ENCODE peak calls at places on chromosomes 13 and 19, in four cellular contexts. One of them, this sample, is unnamed.

GRCh38 chr19:18669524-18669817 is 14.0 kb upstream of the CRTC1 start:
- DNase-seq in HepG2: no peak
- DNase-seq in HCT116: no peak
- DNase-seq in K562: no peak
- DNase-seq in this sample: no peak

GRCh38 chr13:68257111-68257842 is 1027.1 kb upstream of the PCDH9 start:
- DNase-seq in HepG2: no peak
- DNase-seq in HCT116: no peak
- DNase-seq in K562: no peak
- DNase-seq in this sample: no peak

GRCh38 chr13:61900033-61900432 is 484.4 kb upstream of the PCDH20 start:
- DNase-seq in HepG2: no peak
- DNase-seq in HCT116: no peak
- DNase-seq in K562: no peak
- DNase-seq in this sample: no peak

GRCh38 chr13:66137384-66137783 is 1092.8 kb downstream of the PCDH9 start:
- DNase-seq in HepG2: no peak
- DNase-seq in HCT116: no peak
- DNase-seq in K562: no peak
- DNase-seq in this sample: no peak

GRCh38 chr19:19510432-19510831 is 4.9 kb downstream of the TSSK6 start:
- DNase-seq in HepG2: no peak
- DNase-seq in HCT116: no peak
- DNase-seq in K562: no peak
- DNase-seq in this sample: no peak

GRCh38 chr19:16164222-16164890 is 9.0 kb downstream of the CIB3 start:
- DNase-seq in HepG2: peak
- DNase-seq in HCT116: no peak
- DNase-seq in K562: no peak
- DNase-seq in this sample: no peak

GRCh38 chr13:76266566-76266965 is 619.6 kb downstream of the KCTD12 start:
- DNase-seq in HepG2: no peak
- DNase-seq in HCT116: no peak
- DNase-seq in K562: no peak
- DNase-seq in this sample: no peak

GRCh38 chr13:72698164-72698563 is 29.3 kb downstream of the MZT1 start:
- DNase-seq in HepG2: no peak
- DNase-seq in HCT116: no peak
- DNase-seq in K562: no peak
- DNase-seq in this sample: no peak

GRCh38 chr19:50718255-50719118 is 1.1 kb downstream of the SHANK1 start:
- DNase-seq in HepG2: no peak
- DNase-seq in HCT116: no peak
- DNase-seq in K562: peak
- DNase-seq in this sample: peak

GRCh38 chr13:101579291-101579802 is 126.9 kb downstream of the ITGBL1 start:
- DNase-seq in HepG2: peak
- DNase-seq in HCT116: no peak
- DNase-seq in K562: no peak
- DNase-seq in this sample: no peak

GRCh38 chr13:96782186-96782585 is 212.1 kb downstream of the OXGR1 start:
- DNase-seq in HepG2: no peak
- DNase-seq in HCT116: no peak
- DNase-seq in K562: no peak
- DNase-seq in this sample: no peak

GRCh38 chr19:768424-768823 is 17.5 kb downstream of the MISP start:
- DNase-seq in HepG2: no peak
- DNase-seq in HCT116: no peak
- DNase-seq in K562: no peak
- DNase-seq in this sample: no peak

GRCh38 chr13:59641261-59641660 is 522.5 kb downstream of the DIAPH3 start:
- DNase-seq in HepG2: no peak
- DNase-seq in HCT116: no peak
- DNase-seq in K562: no peak
- DNase-seq in this sample: peak

GRCh38 chr13:110214637-110215036 is 92.3 kb downstream of the COL4A1 start:
- DNase-seq in HepG2: no peak
- DNase-seq in HCT116: no peak
- DNase-seq in K562: no peak
- DNase-seq in this sample: no peak

GRCh38 chr13:81539643-81540150 is 1198.8 kb upstream of the SPRY2 start:
- DNase-seq in HepG2: no peak
- DNase-seq in HCT116: no peak
- DNase-seq in K562: no peak
- DNase-seq in this sample: no peak

GRCh38 chr13:62209539-62209938 is 793.9 kb upstream of the PCDH20 start:
- DNase-seq in HepG2: no peak
- DNase-seq in HCT116: no peak
- DNase-seq in K562: no peak
- DNase-seq in this sample: no peak

GRCh38 chr19:17337675-17338439 is 504 bp downstream of the GTPBP3 start:
- DNase-seq in HepG2: no peak
- DNase-seq in HCT116: no peak
- DNase-seq in K562: peak
- DNase-seq in this sample: no peak

GRCh38 chr13:98041081-98041820 is 87.8 kb downstream of the IPO5 start:
- DNase-seq in HepG2: no peak
- DNase-seq in HCT116: no peak
- DNase-seq in K562: no peak
- DNase-seq in this sample: no peak

GRCh38 chr13:80116107-80116506 is 224.8 kb downstream of the SPRY2 start:
- DNase-seq in HepG2: no peak
- DNase-seq in HCT116: no peak
- DNase-seq in K562: no peak
- DNase-seq in this sample: no peak

GRCh38 chr13:109586509-109587346 is 199.7 kb downstream of the IRS2 start:
- DNase-seq in HepG2: no peak
- DNase-seq in HCT116: no peak
- DNase-seq in K562: no peak
- DNase-seq in this sample: no peak

GRCh38 chr19:16027528-16027927 is 48.8 kb upstream of the TPM4 start:
- DNase-seq in HepG2: no peak
- DNase-seq in HCT116: no peak
- DNase-seq in K562: no peak
- DNase-seq in this sample: no peak

GRCh38 chr19:50384685-50385535 is 763 bp downstream of the POLD1 start:
- DNase-seq in HepG2: no peak
- DNase-seq in HCT116: no peak
- DNase-seq in K562: no peak
- DNase-seq in this sample: no peak

GRCh38 chr13:73635166-73635787 is 498.9 kb downstream of the KLF12 start:
- DNase-seq in HepG2: no peak
- DNase-seq in HCT116: no peak
- DNase-seq in K562: no peak
- DNase-seq in this sample: no peak

GRCh38 chr19:41928221-41928683 is at the start of gene ERFL:
- DNase-seq in HepG2: no peak
- DNase-seq in HCT116: no peak
- DNase-seq in K562: peak
- DNase-seq in this sample: no peak

GRCh38 chr13:76711515-76712182 is 174.6 kb downstream of the KCTD12 start:
- DNase-seq in HepG2: no peak
- DNase-seq in HCT116: no peak
- DNase-seq in K562: no peak
- DNase-seq in this sample: no peak

GRCh38 chr13:20565120-20565736 is 1.7 kb upstream of the IFT88 start:
- DNase-seq in HepG2: no peak
- DNase-seq in HCT116: no peak
- DNase-seq in K562: no peak
- DNase-seq in this sample: no peak

GRCh38 chr19:4184718-4185352 is 2.3 kb downstream of the ANKRD24 start:
- DNase-seq in HepG2: no peak
- DNase-seq in HCT116: no peak
- DNase-seq in K562: no peak
- DNase-seq in this sample: no peak

GRCh38 chr19:4185413-4186086 is 3.1 kb downstream of the ANKRD24 start:
- DNase-seq in HepG2: no peak
- DNase-seq in HCT116: no peak
- DNase-seq in K562: no peak
- DNase-seq in this sample: no peak

GRCh38 chr19:4186087-4186993 is 3.9 kb downstream of the ANKRD24 start:
- DNase-seq in HepG2: peak
- DNase-seq in HCT116: peak
- DNase-seq in K562: peak
- DNase-seq in this sample: peak

GRCh38 chr19:4189641-4190040 is 7.2 kb downstream of the ANKRD24 start:
- DNase-seq in HepG2: no peak
- DNase-seq in HCT116: no peak
- DNase-seq in K562: no peak
- DNase-seq in this sample: no peak

DNA sequence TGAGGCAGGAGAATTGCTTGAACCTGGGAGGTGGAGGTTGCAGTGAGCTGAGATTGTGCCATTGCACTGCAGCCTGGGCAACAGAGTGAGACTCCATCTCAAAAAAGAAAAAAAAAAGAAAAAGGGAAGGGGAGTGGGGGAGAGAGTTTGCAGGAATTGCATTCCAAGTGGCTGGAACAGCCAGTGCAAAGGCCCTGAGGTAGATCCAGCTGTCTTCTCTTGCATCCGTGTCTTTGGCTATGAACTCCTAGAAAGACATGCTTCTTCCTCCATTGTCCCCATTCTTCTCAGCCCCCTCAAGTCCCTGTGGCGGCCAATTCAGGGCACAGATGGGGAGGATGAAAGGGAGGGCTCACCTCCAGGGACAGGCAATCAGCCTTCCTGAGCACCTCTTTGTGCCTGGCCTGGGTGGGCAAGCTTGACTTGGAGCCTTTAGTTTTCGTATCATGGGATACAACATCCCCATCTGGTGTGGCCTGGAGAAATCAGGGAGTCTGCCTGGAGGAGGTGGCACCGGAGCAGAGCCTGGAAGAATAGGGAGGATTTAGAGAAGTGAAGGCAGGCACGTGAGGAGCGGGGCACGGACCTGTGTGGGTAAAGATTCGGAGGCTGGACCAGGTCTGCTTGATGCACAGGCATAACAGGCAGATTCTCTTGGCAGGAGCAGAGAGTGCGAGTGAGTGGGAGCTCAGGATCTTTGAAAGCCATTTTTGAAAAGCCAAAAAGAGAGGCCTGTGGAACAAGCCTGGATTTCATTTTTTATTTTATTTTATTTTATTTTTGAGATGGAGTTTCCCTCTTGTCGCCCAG is 5.0 kb downstream of the ANKRD24 start:
- DNase-seq in HepG2: no peak
- DNase-seq in HCT116: no peak
- DNase-seq in K562: no peak
- DNase-seq in this sample: no peak
- TF ChIP-seq FOSL1 in HepG2: no peak
- TF ChIP-seq FOSL1 in HCT116: no peak
- TF ChIP-seq FOSL1 in K562: no peak
- TF ChIP-seq FOSL1 in this sample: no peak

GRCh38 chr13:31053098-31053497 is 108.6 kb downstream of the HSPH1 start:
- DNase-seq in HepG2: no peak
- DNase-seq in HCT116: no peak
- DNase-seq in K562: no peak
- DNase-seq in this sample: no peak
- TF ChIP-seq FOSL1 in HepG2: no peak
- TF ChIP-seq FOSL1 in HCT116: no peak
- TF ChIP-seq FOSL1 in K562: no peak
- TF ChIP-seq FOSL1 in this sample: no peak

GRCh38 chr13:33849211-33849610 is 31.3 kb downstream of the RFC3 start:
- DNase-seq in HepG2: no peak
- DNase-seq in HCT116: no peak
- DNase-seq in K562: no peak
- DNase-seq in this sample: no peak

GRCh38 chr13:33846306-33847062 is 28.5 kb downstream of the RFC3 start:
- DNase-seq in HepG2: no peak
- DNase-seq in HCT116: no peak
- DNase-seq in K562: no peak
- DNase-seq in this sample: no peak

GRCh38 chr13:33842207-33842606 is 24.3 kb downstream of the RFC3 start:
- DNase-seq in HepG2: no peak
- DNase-seq in HCT116: no peak
- DNase-seq in K562: no peak
- DNase-seq in this sample: no peak

DNA sequence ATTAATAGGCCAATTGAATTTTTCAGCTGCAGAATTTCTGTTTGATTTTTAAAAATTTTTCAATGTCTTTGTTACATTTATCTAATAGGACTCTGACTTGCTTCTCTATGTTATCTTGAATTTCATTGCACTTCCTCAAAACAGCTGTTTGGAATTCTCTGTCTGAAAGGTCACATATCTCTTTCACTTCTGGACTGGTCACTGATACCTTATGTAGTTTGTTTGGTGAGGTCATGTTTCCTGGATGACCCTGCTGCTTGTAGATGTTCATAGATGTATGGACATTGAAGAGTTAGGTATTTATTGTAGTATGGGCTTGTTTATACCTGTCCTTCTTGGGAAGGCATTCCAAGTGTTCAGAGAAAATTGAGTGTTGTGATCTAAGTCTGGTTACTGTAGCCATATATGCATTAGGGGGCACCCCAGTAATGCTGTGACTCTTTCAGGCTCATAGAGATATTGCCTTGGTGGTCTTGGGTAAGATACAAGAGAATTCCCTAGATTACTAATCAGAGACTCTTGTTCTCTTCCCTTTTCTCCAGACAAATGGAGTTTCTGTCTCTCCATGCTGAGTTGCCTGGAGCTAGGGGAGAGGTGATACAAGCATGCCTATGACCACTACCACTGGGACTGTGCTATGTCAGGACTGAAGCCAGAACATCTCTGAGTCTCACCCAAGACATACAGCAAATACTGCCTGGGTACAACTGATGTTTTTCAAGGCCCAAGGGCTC is 27.8 kb downstream of the RFC3 start:
- DNase-seq in HepG2: peak
- DNase-seq in HCT116: no peak
- DNase-seq in K562: no peak
- DNase-seq in this sample: no peak
- TF ChIP-seq FOSL1 in HepG2: no peak
- TF ChIP-seq FOSL1 in HCT116: no peak
- TF ChIP-seq FOSL1 in K562: no peak
- TF ChIP-seq FOSL1 in this sample: no peak

DNA sequence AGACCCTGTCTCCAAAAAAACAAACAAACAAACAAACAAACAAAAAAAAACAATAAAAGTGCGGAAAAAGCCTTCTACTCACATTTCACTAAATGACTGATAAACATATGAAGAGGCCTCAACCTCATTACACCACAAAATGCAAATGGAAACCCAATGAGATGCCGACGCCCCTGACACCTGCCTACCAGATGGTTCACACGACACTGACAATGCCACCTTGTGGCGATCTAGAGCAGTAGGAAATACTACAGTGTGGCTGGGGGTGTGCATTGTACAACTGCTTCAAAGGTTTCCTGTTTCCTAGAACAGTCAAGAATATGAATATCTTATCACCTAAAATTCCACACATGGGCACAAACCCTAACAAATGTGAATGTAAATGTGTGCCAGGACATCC is 14.0 kb downstream of the SCGB2B2 start:
- DNase-seq in HepG2: peak
- DNase-seq in HCT116: peak
- DNase-seq in K562: peak
- DNase-seq in this sample: no peak
- TF ChIP-seq FOSL1 in HepG2: no peak
- TF ChIP-seq FOSL1 in HCT116: no peak
- TF ChIP-seq FOSL1 in K562: no peak
- TF ChIP-seq FOSL1 in this sample: no peak

GRCh38 chr19:28543244-28543776 is 669.6 kb downstream of the UQCRFS1 start:
- DNase-seq in HepG2: no peak
- DNase-seq in HCT116: no peak
- DNase-seq in K562: no peak
- DNase-seq in this sample: no peak
- TF ChIP-seq FOSL1 in HepG2: no peak
- TF ChIP-seq FOSL1 in HCT116: no peak
- TF ChIP-seq FOSL1 in K562: no peak
- TF ChIP-seq FOSL1 in this sample: no peak

GRCh38 chr19:43560687-43561086 is 14.6 kb downstream of the XRCC1 start:
- DNase-seq in HepG2: peak
- DNase-seq in HCT116: no peak
- DNase-seq in K562: peak
- DNase-seq in this sample: no peak
- TF ChIP-seq FOSL1 in HepG2: no peak
- TF ChIP-seq FOSL1 in HCT116: no peak
- TF ChIP-seq FOSL1 in K562: peak
- TF ChIP-seq FOSL1 in this sample: no peak